ENCODE peak calls at places on chromosomes 11 and 22, in five cellular contexts. R, Z, P, X and C are unnamed samples.

GRCh38 chr11:45166604-45166897 is 20.1 kb downstream of the PRDM11 start:
- DNase-seq in P (no peak), X (no peak), Z (no peak), R (no peak), C (no peak)

GRCh38 chr22:19723165-19723989 is at the start of gene GP1BB:
- DNase-seq in P (no peak), R (peak), Z (no peak), X (no peak), C (no peak)

GRCh38 chr11:17633279-17633986 is 85.9 kb upstream of the MYOD1 start:
- DNase-seq in R (no peak), P (no peak), X (no peak), Z (no peak), C (no peak)

GRCh38 chr22:50310209-50310722 is 2.8 kb upstream of the PLXNB2 start:
- DNase-seq in R (no peak), Z (no peak), X (no peak), P (no peak), C (no peak)

GRCh38 chr11:107741044-107741823 is 29.4 kb upstream of the SLN start:
- DNase-seq in X (peak), Z (no peak), P (no peak), R (peak), C (no peak)

GRCh38 chr22:36546092-36546804 is 17.3 kb upstream of the EIF3D start:
- DNase-seq in Z (peak), R (peak), X (peak), P (peak), C (no peak)

GRCh38 chr22:20209761-20210250 is 58.3 kb downstream of the RTN4R start:
- DNase-seq in Z (no peak), R (no peak), P (no peak), X (no peak), C (no peak)

GRCh38 chr11:82790723-82791487 is 57.2 kb upstream of the FAM181B start:
- DNase-seq in P (peak), R (no peak), Z (no peak), X (no peak), C (peak)

GRCh38 chr11:2511421-2512369 is 66.9 kb downstream of the KCNQ1 start:
- DNase-seq in R (no peak), P (no peak), X (no peak), Z (peak), C (no peak)

GRCh38 chr11:27390959-27391326 is 27.9 kb upstream of the CCDC34 start:
- DNase-seq in Z (no peak), R (no peak), P (no peak), X (peak), C (no peak)

GRCh38 chr11:14308114-14308896 is 50.7 kb downstream of the RRAS2 start:
- DNase-seq in R (peak), Z (no peak), X (peak), P (peak), C (peak)

GRCh38 chr11:125165111-125165663 is 636 bp downstream of the PKNOX2 start:
- DNase-seq in P (no peak), R (peak), Z (no peak), X (peak), C (no peak)

GRCh38 chr22:46612904-46613605 is 7.1 kb upstream of the GRAMD4 start:
- DNase-seq in X (no peak), R (no peak), Z (no peak), P (no peak), C (no peak)